ENCODE peak calls at places on chromosomes 11 and 22, in ten cellular contexts. G is glomerular endothelial cell; R is activated T-cell treated with anti-CD3 and anti-CD28 coated beads for 24 hours; K is fibroblast of mammary gland; M is stomach; O is mucosa of descending colon; I is NCI-H524; L is RWPE1; J is activated naive CD4-positive, alpha-beta T cell; C is stimulated activated CD4-positive, alpha-beta T cell treated with anti-CD3 and anti-CD28 coated beads, Interleukin-4, amount 100 ng/mL, for 24 hours. A is an unnamed sample.

GRCh38 chr11:78197816-78198215 is 9.1 kb downstream of the USP35 start:
- DNase-seq in J (no peak), R (no peak), C (no peak), I (no peak), O (no peak), K (no peak), L (no peak), M (no peak), G (no peak), A (no peak)

GRCh38 chr22:40703731-40704130 is 24.4 kb downstream of the MCHR1 start:
- DNase-seq in L (no peak), G (no peak), C (no peak), M (no peak), J (no peak), I (peak; percentile 92), O (no peak), K (no peak), R (no peak), A (no peak)

GRCh38 chr11:95154514-95154913 is 64.9 kb downstream of the ENDOD1 start:
- DNase-seq in I (peak; percentile 80), J (peak; percentile 29), G (no peak), R (peak; percentile 54), L (peak; percentile 68), M (peak; percentile 38), C (peak; percentile 75), O (peak; percentile 72), K (peak; percentile 67), A (peak; percentile 38)

GRCh38 chr22:45318168-45318557 is 8.4 kb downstream of the FAM118A start:
- DNase-seq in M (peak; percentile 84), I (peak; percentile 79), C (peak; percentile 88), G (peak; percentile 95), R (peak; percentile 81), K (peak; percentile 93), J (peak; percentile 79), L (peak; percentile 42), O (peak; percentile 72), A (peak; percentile 72)

GRCh38 chr22:32331236-32331917 is 26.3 kb upstream of the RFPL3 start:
- DNase-seq in R (no peak), L (no peak), M (peak; percentile 11), O (no peak), G (peak; percentile 67), J (no peak), K (no peak), C (no peak), I (no peak), A (no peak)

GRCh38 chr22:39482768-39483167 is 19.3 kb upstream of the MIEF1 start:
- DNase-seq in G (no peak), J (no peak), L (no peak), R (no peak), I (no peak), K (peak; percentile 64), C (no peak), O (no peak), M (no peak), A (no peak)

GRCh38 chr11:27718346-27718852 is 18.1 kb upstream of the BDNF start:
- DNase-seq in M (no peak), L (peak; percentile 73), R (no peak), J (no peak), I (peak; percentile 83), O (peak; percentile 20), G (no peak), K (peak; percentile 61), C (no peak), A (peak; percentile 19)

GRCh38 chr22:19242699-19243098 is 48.8 kb downstream of the CLTCL1 start:
- DNase-seq in O (no peak), M (no peak), C (no peak), G (no peak), R (no peak), J (no peak), K (no peak), I (no peak), L (no peak), A (no peak)

GRCh38 chr11:46728659-46729040 is 9.6 kb downstream of the F2 start:
- DNase-seq in G (no peak), M (no peak), I (no peak), O (no peak), R (no peak), J (no peak), C (no peak), K (no peak), L (no peak), A (no peak)

GRCh38 chr11:114197799-114198500 is 98.2 kb upstream of the NNMT start:
- DNase-seq in K (peak; percentile 100), O (no peak), G (peak; percentile 55), R (no peak), M (peak; percentile 85), L (peak; percentile 68), J (no peak), C (no peak), I (no peak), A (peak; percentile 88)

GRCh38 chr22:39745789-39746188 is 147.8 kb downstream of the ENTHD1 start:
- DNase-seq in R (no peak), I (no peak), L (no peak), C (no peak), M (no peak), J (no peak), O (no peak), G (no peak), K (no peak), A (no peak)

GRCh38 chr11:36398261-36398953 is 102.3 kb downstream of the PRR5L start:
- DNase-seq in O (no peak), C (no peak), K (no peak), R (no peak), J (no peak), G (no peak), L (no peak), M (no peak), I (peak; percentile 12), A (no peak)

A was measured in testis.